ENCODE peak calls at places on chromosome 5, in eight cellular contexts. N, G, M, K, T, L, J and Q are unnamed samples.

GRCh38 chr5:148202531-148203092 is at the start of gene SPINK6:
- DNase-seq in N (no peak), G (no peak), M (no peak), K (no peak), T (no peak), L (no peak), J (no peak), Q (no peak)

GRCh38 chr5:131377785-131378325 is 114.0 kb downstream of the CDC42SE2 start:
- DNase-seq in N (no peak), G (no peak), M (no peak), K (peak), T (no peak), L (no peak), J (no peak), Q (no peak)

GRCh38 chr5:10440367-10440990 is 1.2 kb upstream of the ROPN1L start:
- DNase-seq in N (no peak), G (no peak), M (no peak), K (no peak), T (no peak), L (no peak), J (no peak), Q (no peak)

GRCh38 chr5:158809310-158809709 is 290.4 kb downstream of the EBF1 start:
- DNase-seq in N (no peak), G (no peak), M (no peak), K (no peak), T (no peak), L (no peak), J (no peak), Q (no peak)

GRCh38 chr5:65611524-65611923 is 12.6 kb downstream of the TRIM23 start:
- DNase-seq in N (no peak), G (no peak), M (no peak), K (peak), T (peak), L (no peak), J (no peak), Q (no peak)

GRCh38 chr5:111996574-111996973 is 239.6 kb upstream of the NREP start:
- DNase-seq in N (no peak), G (no peak), M (no peak), K (no peak), T (no peak), L (no peak), J (no peak), Q (no peak)

GRCh38 chr5:124054564-124054963 is 542.6 kb downstream of the CSNK1G3 start:
- DNase-seq in N (no peak), G (no peak), M (no peak), K (no peak), T (no peak), L (no peak), J (no peak), Q (no peak)

GRCh38 chr5:10124287-10124686 is 125.4 kb downstream of the ATPSCKMT start:
- DNase-seq in N (no peak), G (no peak), M (peak), K (no peak), T (no peak), L (no peak), J (no peak), Q (no peak)

GRCh38 chr5:171419663-171420428 is 399 bp downstream of the FGF18 start:
- DNase-seq in N (peak), G (peak), M (no peak), K (peak), T (no peak), L (peak), J (no peak), Q (no peak)

GRCh38 chr5:14665949-14666741 is 1.6 kb downstream of the OTULIN start:
- DNase-seq in N (no peak), G (no peak), M (no peak), K (peak), T (peak), L (no peak), J (no peak), Q (no peak)

GRCh38 chr5:139131062-139131856 is 66.9 kb downstream of the SIL1 start:
- DNase-seq in N (peak), G (peak), M (peak), K (peak), T (peak), L (peak), J (no peak), Q (no peak)

GRCh38 chr5:137481596-137481995 is 17.5 kb downstream of the SPOCK1 start:
- DNase-seq in N (no peak), G (no peak), M (no peak), K (no peak), T (no peak), L (no peak), J (no peak), Q (no peak)

GRCh38 chr5:57953830-57954229 is 471.2 kb upstream of the ACTBL2 start:
- DNase-seq in N (no peak), G (no peak), M (no peak), K (no peak), T (no peak), L (no peak), J (no peak), Q (no peak)

GRCh38 chr5:35819026-35819425 is 37.7 kb upstream of the IL7R start:
- DNase-seq in N (no peak), G (no peak), M (no peak), K (no peak), T (no peak), L (no peak), J (no peak), Q (no peak)

GRCh38 chr5:125485003-125485641 is 738.7 kb upstream of the ZNF608 start:
- DNase-seq in N (no peak), G (no peak), M (peak), K (peak), T (no peak), L (no peak), J (peak), Q (no peak)

GRCh38 chr5:93649234-93649900 is 66.3 kb downstream of the NR2F1 start:
- DNase-seq in N (no peak), G (no peak), M (no peak), K (no peak), T (no peak), L (no peak), J (no peak), Q (no peak)

GRCh38 chr5:17411436-17411835 is 86.6 kb upstream of the TAF11L2 start:
- DNase-seq in N (no peak), G (no peak), M (no peak), K (peak), T (no peak), L (no peak), J (no peak), Q (no peak)

DNA sequence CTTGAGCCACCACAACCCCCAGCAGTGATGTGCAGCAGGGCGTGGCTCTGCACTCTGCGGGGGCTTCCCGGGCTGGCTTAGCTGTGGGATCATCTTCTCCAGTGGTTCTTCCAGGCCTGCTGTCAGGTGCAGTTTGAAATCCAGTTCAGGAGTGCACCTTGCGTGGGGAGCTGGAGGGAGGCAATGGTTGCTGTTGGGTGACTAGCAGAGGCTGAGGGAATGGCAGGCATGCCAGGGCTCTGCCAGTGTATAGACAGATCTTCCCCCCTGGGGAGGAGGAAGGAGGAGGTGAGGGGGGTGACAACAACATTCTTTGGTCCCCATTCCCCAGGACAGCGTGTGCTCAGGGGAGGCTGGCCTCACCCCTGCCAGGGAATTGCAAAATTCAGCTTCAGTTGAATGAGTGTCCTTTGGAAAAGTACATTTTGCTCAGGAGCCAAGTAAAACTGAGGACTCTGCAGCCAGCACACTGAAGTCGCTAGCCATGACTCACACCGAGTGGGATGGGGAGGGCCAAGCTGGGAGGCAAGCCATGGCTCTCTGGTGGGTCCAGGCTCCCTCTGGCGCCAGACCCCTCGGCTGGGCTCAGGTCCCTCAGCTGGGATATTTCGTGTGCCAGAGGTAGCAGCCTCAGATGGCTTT is 35.0 kb downstream of the ERGIC1 start:
- DNase-seq in N (no peak), G (peak), M (peak), K (peak), T (peak), L (peak), J (peak), Q (peak)
- TF ChIP-seq POLR2A in N (no peak), G (no peak), M (peak), K (peak), T (no peak), L (no peak), J (peak), Q (no peak)

DNA sequence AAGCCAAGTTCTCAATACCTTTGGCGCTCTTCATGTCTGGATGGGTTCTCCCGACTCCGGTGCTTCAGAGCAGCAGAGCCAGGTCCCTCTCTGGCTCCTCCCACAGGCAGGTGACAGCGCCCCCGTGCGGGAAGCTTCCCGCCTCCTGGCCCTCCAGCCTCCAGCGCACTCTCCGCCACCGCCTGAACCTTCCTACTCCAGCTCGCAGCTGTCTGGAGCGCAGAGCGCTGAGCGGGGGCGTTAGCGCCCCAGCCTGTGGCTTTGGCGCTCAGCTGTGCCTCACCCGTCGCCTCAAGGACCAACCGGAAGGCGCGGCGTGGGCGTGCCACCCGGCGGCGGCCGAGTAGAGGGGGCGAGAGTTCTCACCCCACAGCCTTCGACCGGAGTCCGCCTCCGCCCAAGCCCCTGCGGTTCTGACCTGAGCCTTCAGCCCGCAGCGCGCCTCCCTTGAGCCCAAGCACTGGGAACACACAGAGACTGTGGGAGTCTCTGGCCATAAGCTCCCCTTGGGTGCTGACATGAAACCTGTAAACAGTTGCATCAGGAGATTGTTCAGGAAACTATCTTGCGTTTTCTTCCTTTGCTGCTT is at the start of gene SLCO4C1:
- DNase-seq in N (peak), G (no peak), M (peak), K (no peak), T (peak), L (peak), J (no peak), Q (peak)
- TF ChIP-seq POLR2A in N (peak), G (no peak), M (no peak), K (no peak), T (peak), L (no peak), J (no peak), Q (no peak)

GRCh38 chr5:160311491-160312138 is 749 bp downstream of the CCNJL start:
- DNase-seq in N (peak), G (no peak), M (peak), K (no peak), T (no peak), L (no peak), J (no peak), Q (no peak)

GRCh38 chr5:160312960-160313734 is 783 bp upstream of the CCNJL start:
- DNase-seq in N (no peak), G (no peak), M (no peak), K (no peak), T (no peak), L (no peak), J (no peak), Q (no peak)

GRCh38 chr5:160310910-160311295 is 1.5 kb downstream of the CCNJL start:
- DNase-seq in N (no peak), G (no peak), M (no peak), K (no peak), T (no peak), L (no peak), J (no peak), Q (no peak)

GRCh38 chr5:160310140-160310909 is 2.0 kb downstream of the CCNJL start:
- DNase-seq in N (no peak), G (no peak), M (no peak), K (no peak), T (no peak), L (no peak), J (no peak), Q (no peak)

DNA sequence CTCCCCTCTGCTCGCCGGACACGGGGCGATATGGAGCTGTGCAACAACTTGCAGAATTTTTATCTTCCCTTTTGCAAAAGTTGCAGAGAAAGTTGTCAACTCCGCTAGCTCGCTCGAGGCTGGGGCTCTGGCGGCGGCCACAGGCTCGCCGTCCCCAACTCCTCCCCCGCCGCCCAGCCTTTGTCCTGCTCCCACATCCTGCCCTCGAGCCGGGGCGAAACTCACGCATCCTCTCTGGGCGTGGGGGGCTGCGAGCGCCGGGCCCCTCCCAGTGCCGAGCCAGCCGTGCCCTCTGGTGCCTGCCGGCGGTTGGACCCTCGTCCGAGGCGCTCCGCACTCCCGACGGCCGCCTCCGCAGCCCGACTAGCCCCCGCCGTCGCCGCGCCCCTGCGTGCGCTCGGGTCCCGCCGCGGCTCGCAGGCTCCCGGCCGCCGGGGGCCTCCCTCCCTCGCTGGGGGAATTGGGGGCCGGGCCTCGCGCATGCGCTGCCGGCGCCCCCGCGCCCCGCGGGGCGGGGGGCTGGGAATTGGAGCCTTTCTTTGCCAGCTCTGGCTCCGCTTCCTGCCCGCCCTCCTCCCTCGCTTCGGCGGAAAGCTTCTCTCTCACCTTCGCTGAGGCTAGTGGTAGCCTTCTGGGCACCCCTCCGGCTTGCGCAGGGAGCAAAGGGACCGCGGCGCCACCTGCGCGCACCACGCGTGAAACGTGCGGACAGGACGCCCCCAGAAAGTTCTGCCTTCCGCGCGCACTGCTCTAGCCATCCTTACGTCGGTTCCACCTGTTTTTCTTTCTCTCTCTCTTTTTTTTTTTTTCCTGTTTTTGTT is at the start of gene CCNJL:
- DNase-seq in N (peak), G (peak), M (peak), K (peak), T (peak), L (peak), J (no peak), Q (no peak)
- TF ChIP-seq POLR2A in N (peak), G (peak), M (no peak), K (peak), T (no peak), L (no peak), J (peak), Q (no peak)

GRCh38 chr5:134525687-134526482 is 415 bp downstream of the JADE2 start:
- DNase-seq in N (peak), G (peak), M (peak), K (peak), T (peak), L (peak), J (peak), Q (peak)
- TF ChIP-seq POLR2A in N (no peak), G (peak), M (peak), K (peak), T (peak), L (no peak), J (peak), Q (peak)

DNA sequence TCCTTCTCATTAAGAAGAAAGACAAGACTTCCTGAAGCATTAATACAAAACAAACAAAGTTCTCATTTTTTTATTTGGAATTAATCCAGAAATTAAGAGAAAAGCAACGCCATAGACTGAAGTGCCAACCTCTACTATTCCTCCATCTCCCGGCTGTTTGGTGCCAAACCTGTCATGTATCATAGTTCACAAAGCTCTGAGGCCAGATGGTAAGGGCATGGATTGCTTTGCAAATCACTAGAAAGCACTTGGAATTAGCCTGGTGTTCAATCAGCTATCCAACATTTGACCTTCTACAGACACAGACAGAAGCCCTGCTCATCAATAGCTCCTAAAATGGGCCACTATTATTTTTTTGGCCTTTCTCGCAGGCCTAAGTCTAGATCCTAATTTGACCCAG is 33.8 kb downstream of the HTR1A start:
- DNase-seq in N (no peak), G (no peak), M (no peak), K (no peak), T (no peak), L (no peak), J (no peak), Q (no peak)
- TF ChIP-seq POLR2A in N (no peak), G (no peak), M (no peak), K (no peak), T (no peak), L (no peak), J (no peak), Q (no peak)

GRCh38 chr5:132839426-132840301 is 9.2 kb upstream of the SHROOM1 start:
- DNase-seq in N (no peak), G (no peak), M (no peak), K (peak), T (no peak), L (no peak), J (no peak), Q (no peak)

GRCh38 chr5:132836852-132837251 is 6.4 kb upstream of the SHROOM1 start:
- DNase-seq in N (no peak), G (no peak), M (no peak), K (no peak), T (no peak), L (no peak), J (no peak), Q (no peak)

GRCh38 chr5:132840313-132840712 is 9.9 kb upstream of the SHROOM1 start:
- DNase-seq in N (no peak), G (no peak), M (no peak), K (no peak), T (no peak), L (no peak), J (no peak), Q (no peak)

GRCh38 chr5:132838516-132839282 is 8.3 kb upstream of the SHROOM1 start:
- DNase-seq in N (no peak), G (no peak), M (no peak), K (no peak), T (no peak), L (no peak), J (no peak), Q (no peak)

GRCh38 chr5:132837868-132838267 is 7.4 kb upstream of the SHROOM1 start:
- DNase-seq in N (no peak), G (no peak), M (no peak), K (no peak), T (no peak), L (peak), J (no peak), Q (no peak)
- TF ChIP-seq POLR2A in N (no peak), G (no peak), M (no peak), K (no peak), T (no peak), L (no peak), J (no peak), Q (no peak)

DNA sequence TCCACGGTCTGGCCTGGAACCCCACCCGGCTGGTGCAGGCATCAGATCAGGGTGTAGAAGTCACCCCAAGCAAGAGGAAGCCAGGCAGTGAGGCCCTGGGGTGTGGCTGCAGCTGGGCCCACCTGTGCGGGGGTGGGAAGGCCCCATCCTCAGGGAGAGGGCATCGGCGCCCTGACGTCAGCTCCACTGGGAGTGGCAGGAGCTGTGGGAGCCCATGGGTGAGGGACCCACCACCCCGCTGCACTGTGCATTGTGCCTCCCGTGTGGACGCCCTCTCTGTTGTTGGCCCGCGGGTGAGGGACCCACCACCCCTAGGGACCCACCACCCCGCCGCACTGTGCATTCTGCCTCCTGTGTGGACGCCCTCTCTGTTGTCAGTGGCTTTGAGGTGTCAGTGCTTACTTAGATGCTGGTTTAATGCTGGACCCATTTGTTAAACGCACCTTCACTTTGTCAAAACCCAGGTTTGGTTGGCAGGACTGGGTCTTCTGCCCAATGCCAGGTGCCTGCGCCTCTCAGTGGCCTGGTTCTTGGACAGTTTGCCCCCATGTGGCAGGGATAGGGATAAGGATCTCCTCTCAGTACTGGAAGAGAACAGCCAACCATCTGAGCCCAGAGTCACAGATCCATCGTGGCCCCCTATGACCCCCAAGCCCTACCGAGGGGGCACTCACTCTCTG is 6.9 kb upstream of the EXOC3 start:
- DNase-seq in N (no peak), G (no peak), M (no peak), K (peak), T (no peak), L (no peak), J (no peak), Q (peak)
- TF ChIP-seq POLR2A in N (no peak), G (no peak), M (no peak), K (no peak), T (no peak), L (no peak), J (no peak), Q (no peak)